ENCODE peak calls at places on chromosomes 12 and 14, in ten cellular contexts. One of them, this sample, is unnamed.

GRCh38 chr12:91316825-91317224 is 134.2 kb upstream of the DCN start:
- DNase-seq in RWPE1: no peak
- DNase-seq in stomach: no peak
- DNase-seq in PC-3: peak; percentile 10
- DNase-seq in fibroblast of lung: peak; percentile 45
- DNase-seq in astrocyte of the spinal cord: peak; percentile 45
- DNase-seq in ascending aorta: no peak
- DNase-seq in cardiac muscle cell: peak; percentile 40
- DNase-seq in HFF-Myc: no peak
- DNase-seq in testis: no peak
- DNase-seq in this sample: no peak

GRCh38 chr14:79021756-79022155 is 851.6 kb downstream of the NRXN3 start:
- DNase-seq in stomach: no peak
- DNase-seq in PC-3: no peak
- DNase-seq in ascending aorta: no peak
- DNase-seq in testis: no peak
- DNase-seq in astrocyte of the spinal cord: no peak
- DNase-seq in RWPE1: no peak
- DNase-seq in cardiac muscle cell: no peak
- DNase-seq in HFF-Myc: no peak
- DNase-seq in fibroblast of lung: no peak
- DNase-seq in this sample: no peak

GRCh38 chr14:104443391-104444158 is 136.0 kb upstream of the C14orf180 start:
- DNase-seq in testis: no peak
- DNase-seq in astrocyte of the spinal cord: no peak
- DNase-seq in RWPE1: no peak
- DNase-seq in stomach: no peak
- DNase-seq in HFF-Myc: no peak
- DNase-seq in ascending aorta: no peak
- DNase-seq in fibroblast of lung: no peak
- DNase-seq in PC-3: no peak
- DNase-seq in cardiac muscle cell: no peak
- DNase-seq in this sample: no peak

GRCh38 chr12:68435816-68436215 is 103.7 kb upstream of the MDM1 start:
- DNase-seq in PC-3: peak; percentile 97
- DNase-seq in RWPE1: no peak
- DNase-seq in ascending aorta: no peak
- DNase-seq in astrocyte of the spinal cord: peak; percentile 68
- DNase-seq in fibroblast of lung: peak; percentile 90
- DNase-seq in testis: no peak
- DNase-seq in cardiac muscle cell: peak; percentile 49
- DNase-seq in stomach: no peak
- DNase-seq in HFF-Myc: no peak
- DNase-seq in this sample: no peak

GRCh38 chr12:33588082-33588712 is 148.6 kb upstream of the SYT10 start:
- DNase-seq in testis: no peak
- DNase-seq in ascending aorta: no peak
- DNase-seq in PC-3: peak; percentile 93
- DNase-seq in HFF-Myc: no peak
- DNase-seq in astrocyte of the spinal cord: peak; percentile 61
- DNase-seq in stomach: no peak
- DNase-seq in RWPE1: peak; percentile 64
- DNase-seq in cardiac muscle cell: peak; percentile 87
- DNase-seq in fibroblast of lung: peak; percentile 81
- DNase-seq in this sample: no peak

GRCh38 chr14:105201928-105202513 is 20.9 kb upstream of the NUDT14 start:
- DNase-seq in testis: no peak
- DNase-seq in ascending aorta: no peak
- DNase-seq in stomach: no peak
- DNase-seq in cardiac muscle cell: no peak
- DNase-seq in HFF-Myc: no peak
- DNase-seq in fibroblast of lung: no peak
- DNase-seq in astrocyte of the spinal cord: no peak
- DNase-seq in PC-3: no peak
- DNase-seq in RWPE1: no peak
- DNase-seq in this sample: no peak

GRCh38 chr12:64352181-64352580 is 38.4 kb downstream of the C12orf56 start:
- DNase-seq in stomach: no peak
- DNase-seq in fibroblast of lung: no peak
- DNase-seq in ascending aorta: no peak
- DNase-seq in cardiac muscle cell: no peak
- DNase-seq in RWPE1: no peak
- DNase-seq in HFF-Myc: no peak
- DNase-seq in PC-3: no peak
- DNase-seq in testis: no peak
- DNase-seq in astrocyte of the spinal cord: no peak
- DNase-seq in this sample: no peak

GRCh38 chr14:52033131-52033642 is 35.7 kb downstream of the NID2 start:
- DNase-seq in HFF-Myc: peak; percentile 75
- DNase-seq in PC-3: no peak
- DNase-seq in RWPE1: no peak
- DNase-seq in testis: no peak
- DNase-seq in ascending aorta: no peak
- DNase-seq in stomach: no peak
- DNase-seq in cardiac muscle cell: peak; percentile 47
- DNase-seq in fibroblast of lung: peak; percentile 68
- DNase-seq in astrocyte of the spinal cord: peak; percentile 62
- DNase-seq in this sample: no peak

GRCh38 chr12:113049976-113050742 is 6.4 kb upstream of the DTX1 start:
- DNase-seq in RWPE1: no peak
- DNase-seq in PC-3: peak; percentile 36
- DNase-seq in testis: peak; percentile 69
- DNase-seq in stomach: no peak
- DNase-seq in astrocyte of the spinal cord: no peak
- DNase-seq in HFF-Myc: no peak
- DNase-seq in ascending aorta: no peak
- DNase-seq in cardiac muscle cell: peak; percentile 34
- DNase-seq in fibroblast of lung: no peak
- DNase-seq in this sample: peak; percentile 49

GRCh38 chr14:45651906-45652305 is 398.9 kb upstream of the MIS18BP1 start:
- DNase-seq in testis: no peak
- DNase-seq in RWPE1: no peak
- DNase-seq in HFF-Myc: no peak
- DNase-seq in PC-3: peak; percentile 27
- DNase-seq in stomach: no peak
- DNase-seq in ascending aorta: no peak
- DNase-seq in fibroblast of lung: peak; percentile 6
- DNase-seq in cardiac muscle cell: no peak
- DNase-seq in astrocyte of the spinal cord: peak; percentile 27
- DNase-seq in this sample: no peak

GRCh38 chr14:74244115-74244514 is 4.9 kb downstream of the VSX2 start:
- DNase-seq in PC-3: no peak
- DNase-seq in stomach: no peak
- DNase-seq in astrocyte of the spinal cord: no peak
- DNase-seq in RWPE1: no peak
- DNase-seq in ascending aorta: no peak
- DNase-seq in HFF-Myc: no peak
- DNase-seq in testis: no peak
- DNase-seq in cardiac muscle cell: no peak
- DNase-seq in fibroblast of lung: no peak
- DNase-seq in this sample: no peak

GRCh38 chr14:91255026-91255695 is 10.7 kb upstream of the GPR68 start:
- DNase-seq in RWPE1: no peak
- DNase-seq in ascending aorta: no peak
- DNase-seq in cardiac muscle cell: no peak
- DNase-seq in astrocyte of the spinal cord: no peak
- DNase-seq in HFF-Myc: no peak
- DNase-seq in fibroblast of lung: no peak
- DNase-seq in PC-3: no peak
- DNase-seq in stomach: no peak
- DNase-seq in testis: no peak
- DNase-seq in this sample: no peak

GRCh38 chr12:16863742-16864141 is 257.8 kb upstream of the LMO3 start:
- DNase-seq in HFF-Myc: no peak
- DNase-seq in cardiac muscle cell: no peak
- DNase-seq in fibroblast of lung: no peak
- DNase-seq in stomach: no peak
- DNase-seq in PC-3: no peak
- DNase-seq in astrocyte of the spinal cord: no peak
- DNase-seq in ascending aorta: no peak
- DNase-seq in RWPE1: no peak
- DNase-seq in testis: no peak
- DNase-seq in this sample: no peak

GRCh38 chr12:93379432-93380308 is 1.9 kb downstream of the NUDT4 start:
- DNase-seq in astrocyte of the spinal cord: peak; percentile 39
- DNase-seq in RWPE1: no peak
- DNase-seq in HFF-Myc: no peak
- DNase-seq in PC-3: peak; percentile 29
- DNase-seq in testis: no peak
- DNase-seq in fibroblast of lung: peak; percentile 22
- DNase-seq in ascending aorta: no peak
- DNase-seq in stomach: no peak
- DNase-seq in cardiac muscle cell: peak; percentile 18
- DNase-seq in this sample: no peak

DNA sequence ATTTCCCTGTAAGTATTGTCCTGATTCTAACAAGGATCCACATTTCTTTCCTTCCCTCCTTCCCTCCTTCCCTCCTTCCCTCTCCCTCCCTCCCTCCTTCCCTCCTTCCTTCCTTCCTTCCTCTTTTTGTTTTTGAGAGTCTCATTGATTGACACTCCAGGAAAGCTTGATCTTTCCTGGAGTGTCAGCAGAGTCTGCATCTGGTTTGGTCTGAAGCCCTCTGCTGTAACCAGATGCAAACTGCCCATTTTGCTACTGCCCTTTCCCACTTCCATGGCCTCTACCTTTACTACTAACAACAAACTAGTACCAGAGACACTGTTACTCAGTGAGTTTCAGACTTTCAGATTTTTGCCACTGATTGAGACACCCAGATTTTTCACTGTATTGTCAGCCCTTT is 14.4 kb upstream of the OR6C65 start:
- DNase-seq in astrocyte of the spinal cord: no peak
- DNase-seq in PC-3: no peak
- DNase-seq in ascending aorta: no peak
- DNase-seq in RWPE1: no peak
- DNase-seq in stomach: no peak
- DNase-seq in cardiac muscle cell: no peak
- DNase-seq in HFF-Myc: no peak
- DNase-seq in testis: no peak
- DNase-seq in fibroblast of lung: no peak
- DNase-seq in this sample: no peak
- TF ChIP-seq CTCF in astrocyte of the spinal cord: no peak
- TF ChIP-seq CTCF in PC-3: no peak
- TF ChIP-seq CTCF in ascending aorta: no peak
- TF ChIP-seq CTCF in RWPE1: no peak
- TF ChIP-seq CTCF in stomach: no peak
- TF ChIP-seq CTCF in cardiac muscle cell: no peak
- TF ChIP-seq CTCF in HFF-Myc: no peak
- TF ChIP-seq CTCF in testis: no peak
- TF ChIP-seq CTCF in fibroblast of lung: no peak
- TF ChIP-seq CTCF in this sample: no peak

DNA sequence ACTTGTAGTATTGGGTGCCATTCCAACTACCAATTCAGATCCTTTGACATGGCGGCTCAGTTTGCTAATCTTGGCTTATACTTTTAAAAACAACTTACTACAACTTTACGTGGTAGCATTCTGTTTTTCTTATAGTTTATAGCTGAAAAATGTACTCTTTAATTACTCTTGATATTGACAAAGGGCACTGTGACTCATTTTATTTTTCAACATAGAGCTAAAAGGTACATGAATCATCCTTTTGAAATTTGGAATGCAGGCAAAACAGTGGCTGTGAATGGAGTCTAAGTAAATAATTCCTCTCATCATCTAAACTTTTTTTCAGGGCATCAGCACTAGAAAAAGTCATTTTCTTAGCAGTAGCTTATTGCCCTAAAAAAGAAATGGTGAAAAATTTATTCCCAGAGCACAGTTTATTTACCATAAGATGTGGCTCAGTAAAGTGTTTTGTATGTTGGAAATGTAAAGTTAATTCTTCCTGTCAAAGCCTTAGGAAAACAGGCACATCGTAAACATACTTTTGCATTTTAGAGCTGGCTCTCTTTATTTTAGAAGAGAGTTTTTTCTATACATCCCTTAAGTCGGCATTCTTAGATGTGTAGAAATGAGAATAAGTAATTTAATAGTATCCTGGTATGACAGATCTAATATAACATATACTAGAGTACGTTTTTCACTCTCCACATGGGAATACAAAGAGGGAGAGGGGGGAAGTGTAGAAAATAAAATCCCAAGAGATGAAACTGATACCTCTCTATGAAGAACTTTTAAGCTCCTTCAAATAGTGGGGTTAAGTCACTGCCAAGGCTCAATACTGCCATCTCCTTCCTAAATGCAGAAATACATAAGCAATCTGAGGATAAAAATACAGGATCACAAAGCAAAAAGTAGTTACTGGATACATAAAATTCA is 55.2 kb downstream of the SLC25A21 start:
- DNase-seq in RWPE1: peak; percentile 71
- DNase-seq in testis: no peak
- DNase-seq in fibroblast of lung: peak; percentile 75
- DNase-seq in stomach: no peak
- DNase-seq in HFF-Myc: peak; percentile 36
- DNase-seq in cardiac muscle cell: no peak
- DNase-seq in PC-3: peak; percentile 95
- DNase-seq in ascending aorta: no peak
- DNase-seq in astrocyte of the spinal cord: peak; percentile 82
- DNase-seq in this sample: no peak
- TF ChIP-seq CTCF in RWPE1: peak; percentile 40
- TF ChIP-seq CTCF in testis: peak; percentile 11
- TF ChIP-seq CTCF in fibroblast of lung: peak; percentile 49
- TF ChIP-seq CTCF in stomach: no peak
- TF ChIP-seq CTCF in HFF-Myc: peak; percentile 43
- TF ChIP-seq CTCF in cardiac muscle cell: no peak
- TF ChIP-seq CTCF in PC-3: peak; percentile 84
- TF ChIP-seq CTCF in ascending aorta: peak; percentile 44
- TF ChIP-seq CTCF in astrocyte of the spinal cord: peak; percentile 73
- TF ChIP-seq CTCF in this sample: no peak

GRCh38 chr12:84508325-84508861 is 404.2 kb downstream of the SLC6A15 start:
- DNase-seq in testis: no peak
- DNase-seq in RWPE1: peak; percentile 71
- DNase-seq in fibroblast of lung: peak; percentile 83
- DNase-seq in astrocyte of the spinal cord: peak; percentile 80
- DNase-seq in HFF-Myc: peak; percentile 79
- DNase-seq in stomach: no peak
- DNase-seq in PC-3: peak; percentile 86
- DNase-seq in ascending aorta: no peak
- DNase-seq in cardiac muscle cell: peak; percentile 63
- DNase-seq in this sample: no peak
- TF ChIP-seq CTCF in testis: no peak
- TF ChIP-seq CTCF in RWPE1: peak; percentile 60
- TF ChIP-seq CTCF in fibroblast of lung: peak; percentile 60
- TF ChIP-seq CTCF in astrocyte of the spinal cord: peak; percentile 66
- TF ChIP-seq CTCF in HFF-Myc: peak; percentile 64
- TF ChIP-seq CTCF in stomach: no peak
- TF ChIP-seq CTCF in PC-3: peak; percentile 68
- TF ChIP-seq CTCF in ascending aorta: peak; percentile 13
- TF ChIP-seq CTCF in cardiac muscle cell: peak; percentile 41
- TF ChIP-seq CTCF in this sample: no peak

DNA sequence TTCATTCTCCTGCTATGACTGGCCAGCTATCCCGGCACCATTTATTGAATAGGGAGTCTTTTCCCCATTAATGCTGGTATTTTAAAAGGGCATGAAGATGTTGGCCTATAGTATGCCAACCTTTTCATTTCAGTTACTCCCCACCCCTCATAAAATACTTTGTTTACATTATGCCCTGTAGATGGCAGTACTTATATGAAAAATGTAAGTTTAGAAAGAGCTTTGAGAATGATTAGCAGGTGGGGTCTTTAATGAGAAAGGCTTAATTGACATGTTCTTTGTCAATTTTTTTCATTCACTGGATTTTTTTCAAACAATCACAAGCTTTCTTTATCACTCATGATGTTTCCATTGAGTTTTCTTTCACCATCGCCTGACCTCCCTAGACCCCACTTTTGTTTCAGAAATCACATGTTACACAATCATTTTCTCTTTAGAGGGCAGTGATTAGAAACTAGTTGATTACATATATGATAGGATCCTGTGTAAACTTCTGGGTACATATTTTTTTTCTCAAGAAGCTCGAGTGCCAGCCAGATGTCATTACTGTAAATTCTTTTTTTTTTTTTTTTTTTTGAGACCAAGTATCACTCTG is 62.6 kb upstream of the PSMA6 start:
- DNase-seq in PC-3: peak; percentile 61
- DNase-seq in astrocyte of the spinal cord: no peak
- DNase-seq in testis: no peak
- DNase-seq in ascending aorta: no peak
- DNase-seq in RWPE1: peak; percentile 49
- DNase-seq in HFF-Myc: no peak
- DNase-seq in fibroblast of lung: no peak
- DNase-seq in cardiac muscle cell: peak; percentile 39
- DNase-seq in stomach: no peak
- DNase-seq in this sample: no peak
- TF ChIP-seq CTCF in PC-3: peak; percentile 75
- TF ChIP-seq CTCF in astrocyte of the spinal cord: peak; percentile 21
- TF ChIP-seq CTCF in testis: no peak
- TF ChIP-seq CTCF in ascending aorta: no peak
- TF ChIP-seq CTCF in RWPE1: peak; percentile 44
- TF ChIP-seq CTCF in HFF-Myc: no peak
- TF ChIP-seq CTCF in fibroblast of lung: no peak
- TF ChIP-seq CTCF in cardiac muscle cell: peak; percentile 41
- TF ChIP-seq CTCF in stomach: peak; percentile 14
- TF ChIP-seq CTCF in this sample: no peak